ENCODE peak calls at places on chromosomes 3 and 15, in four cellular contexts. V is GM12878, T is NT2/D1, F is H1. X is an unnamed sample.

GRCh38 chr3:177279118-177279815 is 82.0 kb upstream of the TBL1XR1 start:
- DNase-seq in F (no peak), V (no peak), T (no peak), X (no peak)

GRCh38 chr3:72993391-72993790 is 3.2 kb upstream of the PPP4R2 start:
- DNase-seq in V (no peak), F (no peak), T (no peak), X (no peak)

GRCh38 chr3:41221278-41221677 is 22.0 kb downstream of the CTNNB1 start:
- DNase-seq in V (no peak), F (no peak), T (no peak), X (no peak)

GRCh38 chr15:45167631-45168205 is 20.0 kb downstream of the SHF start:
- DNase-seq in F (no peak), T (no peak), V (no peak), X (no peak)

GRCh38 chr15:55322452-55322851 is 3.4 kb downstream of the PIGB start:
- DNase-seq in F (no peak), V (no peak), T (no peak), X (no peak)

GRCh38 chr15:58307313-58307961 is 124.4 kb upstream of the LIPC start:
- DNase-seq in F (no peak), V (no peak), T (no peak), X (no peak)

GRCh38 chr15:51132384-51133139 is 37.9 kb upstream of the TNFAIP8L3 start:
- DNase-seq in F (peak; percentile 72), V (no peak), T (peak; percentile 11), X (peak; percentile 59)

GRCh38 chr15:74626752-74627692 is 11.4 kb downstream of the CLK3 start:
- DNase-seq in F (no peak), V (peak; percentile 37), T (no peak), X (no peak)

GRCh38 chr3:197151562-197151961 is 121.9 kb upstream of the MELTF start:
- DNase-seq in F (no peak), T (no peak), V (no peak), X (peak; percentile 6)

GRCh38 chr3:194134231-194134756 is 1.7 kb upstream of the HES1 start:
- DNase-seq in F (peak; percentile 72), V (no peak), T (no peak), X (peak; percentile 49)

GRCh38 chr15:99105516-99106341 is 849 bp downstream of the SYNM start:
- DNase-seq in T (peak; percentile 57), V (no peak), F (peak; percentile 78), X (no peak)

GRCh38 chr3:126109146-126109859 is 25.4 kb upstream of the SLC41A3 start:
- DNase-seq in F (peak; percentile 8), V (no peak), T (no peak), X (no peak)

GRCh38 chr15:84834969-84835368 is 17.8 kb downstream of the ALPK3 start:
- DNase-seq in T (no peak), F (no peak), V (no peak), X (no peak)

GRCh38 chr15:63371297-63371918 is 10.2 kb downstream of the CA12 start:
- DNase-seq in V (no peak), F (no peak), T (no peak), X (no peak)

DNA sequence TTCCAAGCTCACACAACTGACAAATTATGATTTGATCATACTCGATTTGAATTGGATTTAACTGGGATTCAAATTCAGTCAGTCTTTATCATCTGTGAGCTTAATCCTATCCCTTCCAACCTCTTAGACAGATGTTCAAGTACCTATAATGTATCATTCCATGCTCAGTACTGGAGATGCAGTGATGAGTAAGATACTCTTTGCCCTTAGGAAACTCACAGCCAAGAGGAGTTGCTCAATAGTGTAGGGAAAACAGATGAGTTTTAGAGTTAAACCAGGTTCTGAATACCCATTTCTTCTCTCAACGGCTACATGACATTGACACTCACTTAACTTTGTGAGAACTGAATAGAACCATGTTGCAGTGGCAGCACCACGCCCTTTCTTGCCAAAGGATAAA is 91.4 kb downstream of the RASA2 start:
- DNase-seq in T (no peak), F (no peak), V (no peak), X (no peak)
- TF ChIP-seq SUZ12 in T (no peak), F (no peak), V (no peak), X (no peak)

GRCh38 chr3:4474683-4475490 is 7.8 kb upstream of the SUMF1 start:
- DNase-seq in V (peak; percentile 81), T (no peak), F (no peak), X (no peak)
- TF ChIP-seq SUZ12 in V (no peak), T (no peak), F (no peak), X (no peak)

GRCh38 chr3:123069021-123069381 is 2.2 kb downstream of the PDIA5 start:
- DNase-seq in V (no peak), F (no peak), T (no peak), X (no peak)
- TF ChIP-seq SUZ12 in V (no peak), F (no peak), T (no peak), X (no peak)

GRCh38 chr15:90059208-90059985 is 42.9 kb downstream of the IDH2 start:
- DNase-seq in F (peak; percentile 64), V (peak; percentile 97), T (no peak), X (no peak)
- TF ChIP-seq SUZ12 in F (no peak), V (no peak), T (no peak), X (no peak)

DNA sequence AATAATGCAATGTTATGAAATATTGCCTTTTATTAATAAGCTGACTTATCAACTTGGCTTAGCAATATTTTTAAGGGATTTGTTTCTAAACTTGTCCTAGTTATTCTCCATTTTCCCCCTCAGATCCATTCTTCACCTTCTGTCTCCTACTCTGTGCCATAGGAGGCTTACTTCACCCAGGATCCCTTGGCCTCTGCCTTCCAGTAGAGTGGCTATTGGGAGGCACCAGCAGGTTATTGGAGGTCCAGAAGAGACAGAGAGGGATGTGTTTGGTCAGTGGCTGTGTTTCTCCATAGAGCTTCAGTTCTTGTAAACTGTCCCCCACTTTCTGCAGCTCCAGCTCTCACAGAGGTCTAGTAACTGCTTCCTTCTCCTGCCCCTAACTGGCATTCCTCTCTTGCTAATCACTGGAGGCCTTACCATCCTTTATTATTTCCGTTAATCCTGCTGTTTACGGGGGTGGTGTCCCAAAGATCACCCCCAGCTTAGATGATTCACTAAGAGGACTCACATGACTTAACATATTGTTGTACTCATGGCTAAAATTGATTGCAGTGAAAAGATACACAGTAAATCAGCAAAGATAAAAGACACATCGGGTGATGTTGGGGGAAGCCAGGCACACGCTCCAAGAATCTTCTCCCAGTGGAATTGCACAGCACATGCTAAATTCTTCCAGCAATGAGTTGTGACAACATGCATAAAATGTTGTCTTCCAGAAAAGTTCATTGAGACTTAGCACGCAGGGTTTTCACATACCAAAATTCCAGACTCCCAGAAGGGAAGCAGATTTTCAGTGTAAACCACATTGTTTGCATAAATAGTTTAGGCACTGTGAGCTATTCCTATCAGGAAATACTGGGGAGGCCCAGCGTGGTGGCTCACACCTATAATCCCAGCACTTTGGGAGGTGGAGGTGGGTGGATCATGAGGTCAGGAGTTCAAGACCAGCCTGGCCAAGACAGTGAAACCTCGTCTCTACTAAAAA is 67.5 kb downstream of the RPL22L1 start:
- DNase-seq in T (no peak), F (no peak), V (no peak), X (no peak)
- TF ChIP-seq SUZ12 in T (no peak), F (no peak), V (no peak), X (no peak)

GRCh38 chr15:38846351-38846750 is 281.7 kb upstream of the RASGRP1 start:
- DNase-seq in V (no peak), F (no peak), T (no peak), X (no peak)
- TF ChIP-seq SUZ12 in V (no peak), F (no peak), T (no peak), X (no peak)

GRCh38 chr15:41106947-41107346 is 9.1 kb downstream of the INO80 start:
- DNase-seq in T (no peak), V (no peak), F (no peak), X (no peak)
- TF ChIP-seq SUZ12 in T (no peak), V (no peak), F (no peak), X (no peak)

X was measured in HEK293T.